ENCODE peak calls at places on chromosomes 7 and 10, in four cellular contexts. M, E, R and I are unnamed samples.

GRCh38 chr7:24980695-24981543 is 941 bp upstream of the OSBPL3 start:
- DNase-seq in M (peak; percentile 22), E (no peak), R (no peak), I (no peak)

GRCh38 chr10:17199351-17199804 is 2.1 kb downstream of the TRDMT1 start:
- DNase-seq in M (no peak), E (no peak), R (no peak), I (no peak)

GRCh38 chr10:84783386-84783785 is 455.0 kb downstream of the CCSER2 start:
- DNase-seq in M (no peak), E (peak; percentile 16), R (no peak), I (peak; percentile 63)

GRCh38 chr7:98559958-98560357 is 57.1 kb upstream of the NPTX2 start:
- DNase-seq in M (no peak), E (no peak), R (no peak), I (no peak)

GRCh38 chr7:32506266-32507054 is 11.2 kb downstream of the AVL9 start:
- DNase-seq in M (no peak), E (no peak), R (no peak), I (no peak)

GRCh38 chr10:106278385-106278784 is 886.1 kb downstream of the SORCS1 start:
- DNase-seq in M (no peak), E (no peak), R (no peak), I (no peak)

GRCh38 chr10:120108941-120109340 is 216.4 kb downstream of the SEC23IP start:
- DNase-seq in M (no peak), E (no peak), R (no peak), I (no peak)

GRCh38 chr10:112744525-112744924 is 205.5 kb upstream of the TCF7L2 start:
- DNase-seq in M (no peak), E (no peak), R (no peak), I (no peak)

GRCh38 chr7:88169717-88170320 is 50.0 kb downstream of the SRI start:
- DNase-seq in M (no peak), E (peak; percentile 17), R (no peak), I (peak; percentile 61)

GRCh38 chr7:152899482-152900166 is 140.1 kb downstream of the ACTR3B start:
- DNase-seq in M (no peak), E (no peak), R (no peak), I (no peak)

GRCh38 chr10:19918800-19919199 is 102.6 kb downstream of the PLXDC2 start:
- DNase-seq in M (no peak), E (no peak), R (no peak), I (no peak)

GRCh38 chr7:70414368-70414767 is 717.6 kb upstream of the GALNT17 start:
- DNase-seq in M (no peak), E (no peak), R (no peak), I (no peak)

GRCh38 chr10:127890935-127891334 is 1.8 kb downstream of the CLRN3 start:
- DNase-seq in M (no peak), E (no peak), R (no peak), I (no peak)

GRCh38 chr10:102542800-102543418 is 39.1 kb downstream of the SUFU start:
- DNase-seq in M (no peak), E (no peak), R (no peak), I (no peak)

GRCh38 chr10:22742678-22743077 is 28.3 kb upstream of the PIP4K2A start:
- DNase-seq in M (no peak), E (no peak), R (no peak), I (no peak)

GRCh38 chr7:15747187-15748111 is 61.0 kb upstream of the MEOX2 start:
- DNase-seq in M (no peak), E (no peak), R (no peak), I (no peak)

GRCh38 chr10:7722927-7723529 is 19.9 kb downstream of the ITIH2 start:
- DNase-seq in M (no peak), E (no peak), R (no peak), I (no peak)

GRCh38 chr7:133290041-133290440 is 37.2 kb downstream of the EXOC4 start:
- DNase-seq in M (no peak), E (no peak), R (no peak), I (no peak)

GRCh38 chr7:128892521-128893250 is 17.8 kb downstream of the KCP start:
- DNase-seq in M (no peak), E (no peak), R (no peak), I (no peak)

GRCh38 chr10:78543749-78544446 is 510.2 kb downstream of the RPS24 start:
- DNase-seq in M (no peak), E (no peak), R (no peak), I (no peak)